ENCODE peak calls at places on chromosomes 4 and X, in ten cellular contexts. O is cardiac muscle cell; C is fibroblast of pulmonary artery; L is mucosa of descending colon; T is CD8-positive, alpha-beta T cell; Q is MM.1S; J is dorsolateral prefrontal cortex; W is psoas muscle; R is AG04449; B is AG04450. V is an unnamed sample.
A peak's percentile ranks its signal among the peaks of the same experiment; 100 is the strongest.

GRCh38 chr4:21012851-21013331 is 312.6 kb downstream of the PACRGL start:
- DNase-seq in L (no peak), R (no peak), T (no peak), Q (no peak), C (peak; percentile 6), J (no peak), W (no peak), B (no peak), O (no peak), V (peak; percentile 42)

GRCh38 chr4:71009796-71010588 is 16.5 kb downstream of the DCK start:
- DNase-seq in L (no peak), Q (peak; percentile 58), O (peak; percentile 65), W (no peak), T (no peak), C (peak; percentile 71), B (no peak), R (no peak), J (no peak), V (no peak)

GRCh38 chr4:154626793-154627484 is 14.5 kb upstream of the FGG start:
- DNase-seq in W (peak; percentile 27), O (peak; percentile 63), B (no peak), C (peak; percentile 39), J (peak; percentile 54), Q (peak; percentile 73), T (peak; percentile 8), R (no peak), L (no peak), V (no peak)

GRCh38 chr4:6902318-6903042 is 7.1 kb upstream of the TBC1D14 start:
- DNase-seq in C (no peak), R (no peak), J (no peak), W (no peak), O (no peak), Q (no peak), T (no peak), L (no peak), B (no peak), V (no peak)

GRCh38 chr4:122090989-122091388 is 61.1 kb upstream of the BLTP1 start:
- DNase-seq in B (no peak), L (no peak), C (no peak), W (no peak), O (no peak), R (no peak), J (no peak), T (no peak), Q (no peak), V (no peak)

GRCh38 chr4:20359692-20360091 is 108.0 kb downstream of the SLIT2 start:
- DNase-seq in R (no peak), O (no peak), B (no peak), Q (no peak), C (no peak), J (no peak), L (no peak), W (no peak), T (no peak), V (no peak)

GRCh38 chr4:183599690-183600089 is 59.3 kb downstream of the RWDD4 start:
- DNase-seq in B (no peak), W (no peak), O (no peak), T (no peak), L (no peak), J (no peak), C (no peak), Q (peak; percentile 60), R (no peak), V (peak; percentile 39)

GRCh38 chrX:24692305-24692704 is 1.4 kb upstream of the POLA1 start:
- DNase-seq in T (no peak), R (no peak), L (no peak), Q (no peak), B (no peak), W (no peak), C (no peak), O (no peak), J (no peak), V (no peak)

GRCh38 chrX:150540965-150541364 is 27.5 kb upstream of the MTM1 start:
- DNase-seq in W (no peak), Q (no peak), O (no peak), J (no peak), L (no peak), B (no peak), C (no peak), T (no peak), R (no peak), V (no peak)

GRCh38 chr4:41174444-41174843 is 39.9 kb downstream of the APBB2 start:
- DNase-seq in L (no peak), J (no peak), R (no peak), Q (no peak), T (no peak), B (no peak), W (no peak), C (peak; percentile 39), O (peak; percentile 25), V (no peak)

GRCh38 chrX:58051346-58051745 is 141.1 kb upstream of the ZXDA start:
- DNase-seq in J (no peak), L (no peak), C (no peak), R (no peak), B (no peak), W (no peak), T (no peak), Q (no peak), O (no peak), V (no peak)

GRCh38 chr4:970854-971520 is 2.4 kb downstream of the DGKQ start:
- DNase-seq in O (no peak), W (no peak), T (no peak), R (no peak), L (no peak), B (no peak), C (no peak), J (no peak), Q (no peak), V (no peak)

GRCh38 chr4:972651-973424 is 531 bp downstream of the DGKQ start:
- DNase-seq in Q (no peak), B (no peak), T (peak; percentile 49), L (peak; percentile 75), W (peak; percentile 55), C (peak; percentile 16), J (no peak), O (peak; percentile 19), R (no peak), V (no peak)

GRCh38 chr4:971670-972500 is 1.5 kb downstream of the DGKQ start:
- DNase-seq in R (no peak), B (no peak), J (no peak), O (no peak), W (peak; percentile 15), C (no peak), Q (no peak), T (no peak), L (peak; percentile 94), V (no peak)

GRCh38 chr4:973431-974397 is at the start of gene DGKQ:
- DNase-seq in R (no peak), O (peak; percentile 91), B (peak; percentile 51), Q (no peak), T (peak; percentile 89), J (peak; percentile 91), C (peak; percentile 84), W (peak; percentile 88), L (peak; percentile 90), V (no peak)

GRCh38 chr4:974668-975067 is 1.3 kb upstream of the DGKQ start:
- DNase-seq in W (no peak), Q (no peak), C (no peak), B (no peak), J (no peak), R (no peak), T (no peak), O (no peak), L (no peak), V (no peak)
- H3K4me3 ChIP-seq in W (no peak overlapping the region), Q (no peak overlapping the region), C (no peak overlapping the region), B (no peak overlapping the region), J (no peak overlapping the region), R (no peak overlapping the region), T (no peak overlapping the region), O (no peak overlapping the region), L (no peak overlapping the region), V (no peak overlapping the region)

DNA sequence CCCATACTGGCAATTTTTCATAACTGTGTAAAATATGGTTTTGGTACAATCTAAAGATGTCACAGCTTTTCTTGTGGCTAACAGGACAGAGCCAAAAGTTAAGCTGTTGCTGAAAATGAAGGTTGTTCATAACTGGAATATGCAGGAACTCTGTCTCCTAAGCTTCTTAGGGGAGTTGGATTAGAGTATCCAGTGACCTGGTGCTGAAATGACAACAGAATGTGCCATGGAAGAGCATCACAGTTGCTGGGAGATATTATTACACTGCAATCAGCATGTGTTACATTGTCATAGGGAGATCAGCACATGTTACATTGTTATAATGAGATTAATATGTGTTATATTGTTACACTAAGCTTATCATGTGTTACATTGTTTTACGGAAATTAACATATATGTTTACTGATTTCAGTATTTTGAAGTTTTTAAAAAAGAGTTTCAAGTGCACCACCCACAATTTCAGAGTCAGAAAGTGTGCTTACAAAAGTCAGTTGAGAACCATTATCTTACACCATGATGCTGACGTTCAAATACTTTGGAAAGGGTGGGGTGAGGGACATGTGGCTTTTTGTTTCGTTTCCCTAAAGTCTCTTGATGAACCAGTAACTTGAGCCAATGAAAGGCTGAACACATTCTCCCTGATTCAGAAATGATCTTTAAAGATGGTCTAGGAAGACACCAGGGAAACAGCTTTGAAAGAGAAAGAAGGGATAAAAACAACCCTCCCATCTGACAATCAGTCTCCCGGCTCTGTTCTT is 113.3 kb downstream of the DRD5 start:
- DNase-seq in L (no peak), T (no peak), O (no peak), Q (no peak), B (no peak), W (no peak), C (no peak), J (no peak), R (no peak), V (no peak)
- TF ChIP-seq CTCF in L (no peak), T (no peak), O (no peak), Q (no peak), B (no peak), W (no peak), C (no peak), J (no peak), R (no peak), V (no peak)

DNA sequence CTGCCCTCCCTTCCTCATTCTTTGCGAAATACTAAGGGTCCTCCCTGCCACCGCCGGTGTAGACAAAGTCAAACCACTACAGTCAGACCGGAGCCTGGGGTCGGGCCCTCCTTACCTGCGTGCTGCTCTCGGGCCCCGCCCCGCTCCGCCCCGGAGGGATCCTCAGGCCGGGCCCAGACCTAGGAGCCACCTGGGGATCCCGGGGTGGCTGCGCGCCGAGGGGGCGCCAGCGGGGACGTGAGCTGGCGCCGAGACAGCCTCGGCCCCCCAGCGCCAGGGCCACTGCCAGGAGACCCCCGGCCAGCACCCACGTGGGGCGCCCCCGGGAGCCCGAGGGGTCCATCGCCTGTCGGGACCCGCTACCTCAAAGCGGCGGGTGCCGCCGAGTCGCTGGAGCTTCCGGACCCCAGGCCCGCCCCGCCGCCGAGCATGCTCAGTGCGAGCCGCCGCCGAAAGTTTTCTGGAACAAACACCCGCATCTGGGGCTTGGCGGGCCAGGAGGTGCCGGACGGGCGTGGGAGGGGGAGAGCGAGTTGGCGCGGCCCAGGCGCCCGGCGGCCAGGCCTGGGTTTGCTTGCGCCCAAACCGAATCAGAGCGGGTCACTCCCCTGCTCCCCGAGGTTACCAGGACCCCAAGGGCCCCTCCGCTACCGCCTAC is at the start of gene EVC2:
- DNase-seq in L (peak; percentile 66), C (peak; percentile 66), B (no peak), W (peak; percentile 81), O (peak; percentile 80), T (peak; percentile 19), Q (peak; percentile 83), J (no peak), R (no peak), V (no peak)
- H3K4me3 ChIP-seq in L (peak within 1 kb of the TSS; percentile 11), C (peak within 1 kb of the TSS; percentile 74), B (peak within 1 kb of the TSS; percentile 76), W (peak within 1 kb of the TSS; percentile 71), O (peak within 1 kb of the TSS; percentile 56), T (no peak within 1 kb of the TSS), Q (peak within 1 kb of the TSS; percentile 67), J (peak within 1 kb of the TSS; percentile 61), R (peak within 1 kb of the TSS; percentile 65), V (peak within 1 kb of the TSS; percentile 82)

GRCh38 chr4:77473509-77473908 is 132.1 kb upstream of the CXCL13 start:
- DNase-seq in Q (peak; percentile 48), R (no peak), W (no peak), B (no peak), C (peak; percentile 25), L (no peak), J (no peak), O (peak; percentile 38), T (no peak), V (no peak)
- TF ChIP-seq CTCF in Q (peak; percentile 63), R (no peak), W (peak; percentile 14), B (no peak), C (peak; percentile 46), L (no peak), J (no peak), O (peak; percentile 56), T (no peak), V (peak; percentile 68)